ENCODE peak calls at places on chromosomes 7 and 10, in eight cellular contexts. One of them, this sample, is unnamed.

GRCh38 chr7:70456729-70457128 is 675.2 kb upstream of the GALNT17 start:
- DNase-seq in uterus: no peak
- DNase-seq in Caco-2: no peak
- DNase-seq in A673: no peak
- DNase-seq in BJ: no peak
- DNase-seq in epithelial cell of esophagus: no peak
- DNase-seq in transverse colon: no peak
- DNase-seq in Peyer's patch: peak; percentile 50
- DNase-seq in this sample: no peak

GRCh38 chr10:122740640-122741039 is 41.0 kb upstream of the C10orf120 start:
- DNase-seq in Peyer's patch: no peak
- DNase-seq in uterus: no peak
- DNase-seq in transverse colon: no peak
- DNase-seq in BJ: no peak
- DNase-seq in Caco-2: no peak
- DNase-seq in epithelial cell of esophagus: no peak
- DNase-seq in A673: peak; percentile 22
- DNase-seq in this sample: no peak

GRCh38 chr7:89681448-89681847 is 472.8 kb upstream of the STEAP1 start:
- DNase-seq in Peyer's patch: no peak
- DNase-seq in transverse colon: no peak
- DNase-seq in Caco-2: no peak
- DNase-seq in A673: no peak
- DNase-seq in uterus: no peak
- DNase-seq in BJ: no peak
- DNase-seq in epithelial cell of esophagus: no peak
- DNase-seq in this sample: no peak

GRCh38 chr10:78462728-78463228 is 429.1 kb downstream of the RPS24 start:
- DNase-seq in Caco-2: no peak
- DNase-seq in BJ: no peak
- DNase-seq in transverse colon: no peak
- DNase-seq in Peyer's patch: no peak
- DNase-seq in A673: no peak
- DNase-seq in epithelial cell of esophagus: no peak
- DNase-seq in uterus: no peak
- DNase-seq in this sample: peak; percentile 15

GRCh38 chr7:2800923-2801682 is 43.0 kb downstream of the GNA12 start:
- DNase-seq in BJ: no peak
- DNase-seq in Caco-2: no peak
- DNase-seq in Peyer's patch: no peak
- DNase-seq in uterus: peak; percentile 56
- DNase-seq in epithelial cell of esophagus: peak; percentile 38
- DNase-seq in A673: peak; percentile 37
- DNase-seq in transverse colon: no peak
- DNase-seq in this sample: peak; percentile 86

GRCh38 chr7:32506266-32507054 is 11.2 kb downstream of the AVL9 start:
- DNase-seq in transverse colon: no peak
- DNase-seq in epithelial cell of esophagus: peak; percentile 93
- DNase-seq in BJ: peak; percentile 44
- DNase-seq in Caco-2: no peak
- DNase-seq in Peyer's patch: no peak
- DNase-seq in uterus: no peak
- DNase-seq in A673: peak; percentile 39
- DNase-seq in this sample: peak; percentile 94

GRCh38 chr10:8262317-8262716 is 207.8 kb downstream of the GATA3 start:
- DNase-seq in transverse colon: no peak
- DNase-seq in BJ: no peak
- DNase-seq in Caco-2: no peak
- DNase-seq in uterus: no peak
- DNase-seq in Peyer's patch: no peak
- DNase-seq in A673: no peak
- DNase-seq in epithelial cell of esophagus: no peak
- DNase-seq in this sample: no peak

GRCh38 chr7:130887182-130888016 is 153.4 kb upstream of the KLF14 start:
- DNase-seq in Caco-2: no peak
- DNase-seq in A673: peak; percentile 71
- DNase-seq in epithelial cell of esophagus: peak; percentile 79
- DNase-seq in uterus: no peak
- DNase-seq in transverse colon: no peak
- DNase-seq in Peyer's patch: no peak
- DNase-seq in BJ: peak; percentile 80
- DNase-seq in this sample: peak; percentile 86

GRCh38 chr10:89563861-89564478 is 28.6 kb upstream of the SLC16A12 start:
- DNase-seq in Peyer's patch: no peak
- DNase-seq in BJ: no peak
- DNase-seq in uterus: no peak
- DNase-seq in transverse colon: no peak
- DNase-seq in A673: peak; percentile 63
- DNase-seq in Caco-2: no peak
- DNase-seq in epithelial cell of esophagus: peak; percentile 71
- DNase-seq in this sample: peak; percentile 69

GRCh38 chr10:108039821-108040584 is 875.5 kb upstream of the SORCS1 start:
- DNase-seq in A673: no peak
- DNase-seq in Peyer's patch: no peak
- DNase-seq in epithelial cell of esophagus: peak; percentile 72
- DNase-seq in BJ: no peak
- DNase-seq in Caco-2: no peak
- DNase-seq in transverse colon: no peak
- DNase-seq in uterus: no peak
- DNase-seq in this sample: no peak

GRCh38 chr7:118949031-118949430 is 724.5 kb downstream of the ANKRD7 start:
- DNase-seq in epithelial cell of esophagus: peak; percentile 76
- DNase-seq in A673: no peak
- DNase-seq in Caco-2: no peak
- DNase-seq in BJ: no peak
- DNase-seq in transverse colon: no peak
- DNase-seq in Peyer's patch: no peak
- DNase-seq in uterus: no peak
- DNase-seq in this sample: peak; percentile 1

GRCh38 chr7:137591444-137591843 is 247.9 kb upstream of the PTN start:
- DNase-seq in A673: peak; percentile 46
- DNase-seq in BJ: peak; percentile 11
- DNase-seq in epithelial cell of esophagus: peak; percentile 76
- DNase-seq in uterus: no peak
- DNase-seq in Caco-2: no peak
- DNase-seq in Peyer's patch: no peak
- DNase-seq in transverse colon: no peak
- DNase-seq in this sample: peak; percentile 76

GRCh38 chr7:158820656-158821055 is 8.7 kb downstream of the ESYT2 start:
- DNase-seq in Caco-2: no peak
- DNase-seq in BJ: no peak
- DNase-seq in transverse colon: no peak
- DNase-seq in epithelial cell of esophagus: no peak
- DNase-seq in Peyer's patch: no peak
- DNase-seq in A673: no peak
- DNase-seq in uterus: no peak
- DNase-seq in this sample: peak; percentile 58

GRCh38 chr7:104973909-104974415 is 40.0 kb upstream of the KMT2E start:
- DNase-seq in A673: peak; percentile 94
- DNase-seq in BJ: peak; percentile 86
- DNase-seq in epithelial cell of esophagus: peak; percentile 55
- DNase-seq in transverse colon: no peak
- DNase-seq in Caco-2: no peak
- DNase-seq in Peyer's patch: no peak
- DNase-seq in uterus: no peak
- DNase-seq in this sample: peak; percentile 96

GRCh38 chr7:80449841-80450240 is 62.0 kb downstream of the GNAT3 start:
- DNase-seq in A673: no peak
- DNase-seq in uterus: no peak
- DNase-seq in Caco-2: no peak
- DNase-seq in Peyer's patch: no peak
- DNase-seq in BJ: no peak
- DNase-seq in transverse colon: no peak
- DNase-seq in epithelial cell of esophagus: no peak
- DNase-seq in this sample: no peak

GRCh38 chr7:80458822-80459725 is 52.8 kb downstream of the GNAT3 start:
- DNase-seq in A673: no peak
- DNase-seq in transverse colon: no peak
- DNase-seq in Peyer's patch: no peak
- DNase-seq in Caco-2: no peak
- DNase-seq in BJ: no peak
- DNase-seq in uterus: no peak
- DNase-seq in epithelial cell of esophagus: no peak
- DNase-seq in this sample: no peak

GRCh38 chr7:80450621-80451308 is 61.1 kb downstream of the GNAT3 start:
- DNase-seq in BJ: no peak
- DNase-seq in A673: no peak
- DNase-seq in transverse colon: no peak
- DNase-seq in Caco-2: no peak
- DNase-seq in epithelial cell of esophagus: peak; percentile 62
- DNase-seq in uterus: no peak
- DNase-seq in Peyer's patch: no peak
- DNase-seq in this sample: peak; percentile 39

GRCh38 chr7:80453699-80454340 is 58.0 kb downstream of the GNAT3 start:
- DNase-seq in Peyer's patch: no peak
- DNase-seq in A673: peak; percentile 58
- DNase-seq in BJ: no peak
- DNase-seq in Caco-2: no peak
- DNase-seq in epithelial cell of esophagus: peak; percentile 24
- DNase-seq in transverse colon: no peak
- DNase-seq in uterus: no peak
- DNase-seq in this sample: peak; percentile 44
- TF ChIP-seq CTCF in Peyer's patch: peak; percentile 51
- TF ChIP-seq CTCF in A673: peak; percentile 70
- TF ChIP-seq CTCF in BJ: peak; percentile 44
- TF ChIP-seq CTCF in Caco-2: peak; percentile 48
- TF ChIP-seq CTCF in epithelial cell of esophagus: peak; percentile 38
- TF ChIP-seq CTCF in transverse colon: peak; percentile 36
- TF ChIP-seq CTCF in uterus: peak; percentile 46
- TF ChIP-seq CTCF in this sample: peak; percentile 50

GRCh38 chr7:92717982-92718716 is 118.2 kb downstream of the CDK6 start:
- DNase-seq in Peyer's patch: peak; percentile 38
- DNase-seq in A673: peak; percentile 68
- DNase-seq in transverse colon: peak; percentile 55
- DNase-seq in epithelial cell of esophagus: peak; percentile 74
- DNase-seq in uterus: peak; percentile 25
- DNase-seq in BJ: no peak
- DNase-seq in Caco-2: no peak
- DNase-seq in this sample: peak; percentile 32
- H3K4me3 ChIP-seq in Peyer's patch: peak overlapping the region; percentile 16
- H3K4me3 ChIP-seq in A673: peak overlapping the region; percentile 30
- H3K4me3 ChIP-seq in transverse colon: peak overlapping the region; percentile 5
- H3K4me3 ChIP-seq in epithelial cell of esophagus: peak overlapping the region; percentile 20
- H3K4me3 ChIP-seq in uterus: peak overlapping the region; percentile 40
- H3K4me3 ChIP-seq in BJ: peak overlapping the region; percentile 22
- H3K4me3 ChIP-seq in Caco-2: no peak overlapping the region
- H3K4me3 ChIP-seq in this sample: no peak overlapping the region

GRCh38 chr10:121624778-121625330 is 26.6 kb upstream of the FGFR2 start:
- DNase-seq in A673: no peak
- DNase-seq in Peyer's patch: no peak
- DNase-seq in Caco-2: no peak
- DNase-seq in transverse colon: no peak
- DNase-seq in uterus: no peak
- DNase-seq in epithelial cell of esophagus: peak; percentile 49
- DNase-seq in BJ: no peak
- DNase-seq in this sample: no peak

GRCh38 chr10:121631296-121631695 is 33.1 kb upstream of the FGFR2 start:
- DNase-seq in transverse colon: no peak
- DNase-seq in Caco-2: no peak
- DNase-seq in epithelial cell of esophagus: peak; percentile 56
- DNase-seq in uterus: no peak
- DNase-seq in BJ: no peak
- DNase-seq in A673: no peak
- DNase-seq in Peyer's patch: no peak
- DNase-seq in this sample: no peak

GRCh38 chr10:121627810-121628209 is 29.6 kb upstream of the FGFR2 start:
- DNase-seq in transverse colon: no peak
- DNase-seq in Peyer's patch: no peak
- DNase-seq in uterus: no peak
- DNase-seq in A673: no peak
- DNase-seq in Caco-2: no peak
- DNase-seq in epithelial cell of esophagus: peak; percentile 85
- DNase-seq in BJ: peak; percentile 14
- DNase-seq in this sample: no peak

GRCh38 chr10:121633056-121633455 is 34.8 kb upstream of the FGFR2 start:
- DNase-seq in Caco-2: no peak
- DNase-seq in Peyer's patch: no peak
- DNase-seq in uterus: no peak
- DNase-seq in epithelial cell of esophagus: no peak
- DNase-seq in A673: no peak
- DNase-seq in transverse colon: no peak
- DNase-seq in BJ: no peak
- DNase-seq in this sample: no peak

DNA sequence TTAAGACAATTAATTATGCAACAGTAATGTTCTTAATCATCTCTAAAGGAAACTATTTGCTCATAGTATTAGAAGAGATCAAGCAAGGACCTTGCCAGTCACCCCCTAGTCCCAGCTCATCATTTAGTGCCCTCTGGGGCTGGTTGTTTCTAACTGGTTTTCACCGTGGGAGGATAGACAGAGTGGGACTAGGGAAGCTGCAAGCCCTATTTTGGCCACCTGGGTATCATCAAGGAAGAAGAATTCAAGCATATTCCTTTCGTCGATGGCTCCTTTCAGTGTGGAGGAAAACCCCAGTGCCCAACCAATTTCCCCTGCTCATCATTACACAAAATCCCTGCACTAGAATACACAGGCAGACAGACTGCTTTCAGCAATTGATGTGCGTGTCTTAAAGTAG is 30.6 kb upstream of the FGFR2 start:
- DNase-seq in A673: no peak
- DNase-seq in uterus: no peak
- DNase-seq in epithelial cell of esophagus: no peak
- DNase-seq in Peyer's patch: no peak
- DNase-seq in BJ: no peak
- DNase-seq in Caco-2: no peak
- DNase-seq in transverse colon: no peak
- DNase-seq in this sample: no peak
- TF ChIP-seq CTCF in A673: no peak
- TF ChIP-seq CTCF in uterus: no peak
- TF ChIP-seq CTCF in epithelial cell of esophagus: no peak
- TF ChIP-seq CTCF in Peyer's patch: no peak
- TF ChIP-seq CTCF in BJ: no peak
- TF ChIP-seq CTCF in Caco-2: no peak
- TF ChIP-seq CTCF in transverse colon: no peak
- TF ChIP-seq CTCF in this sample: no peak

DNA sequence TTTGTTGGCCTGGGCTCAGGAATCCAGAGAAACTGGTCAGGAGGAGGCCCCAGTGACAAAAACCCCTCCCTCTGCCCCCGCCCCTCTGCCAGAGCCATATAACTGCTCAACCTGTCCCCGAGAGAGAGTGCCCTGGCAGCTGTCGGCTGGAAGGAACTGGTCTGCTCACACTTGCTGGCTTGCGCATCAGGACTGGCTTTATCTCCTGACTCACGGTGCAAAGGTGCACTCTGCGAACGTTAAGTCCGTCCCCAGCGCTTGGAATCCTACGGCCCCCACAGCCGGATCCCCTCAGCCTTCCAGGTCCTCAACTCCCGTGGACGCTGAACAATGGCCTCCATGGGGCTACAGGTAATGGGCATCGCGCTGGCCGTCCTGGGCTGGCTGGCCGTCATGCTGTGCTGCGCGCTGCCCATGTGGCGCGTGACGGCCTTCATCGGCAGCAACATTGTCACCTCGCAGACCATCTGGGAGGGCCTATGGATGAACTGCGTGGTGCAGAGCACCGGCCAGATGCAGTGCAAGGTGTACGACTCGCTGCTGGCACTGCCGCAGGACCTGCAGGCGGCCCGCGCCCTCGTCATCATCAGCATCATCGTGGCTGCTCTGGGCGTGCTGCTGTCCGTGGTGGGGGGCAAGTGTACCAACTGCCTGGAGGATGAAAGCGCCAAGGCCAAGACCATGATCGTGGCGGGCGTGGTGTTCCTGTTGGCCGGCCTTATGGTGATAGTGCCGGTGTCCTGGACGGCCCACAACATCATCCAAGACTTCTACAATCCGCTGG is at the start of gene CLDN4:
- DNase-seq in epithelial cell of esophagus: peak; percentile 91
- DNase-seq in A673: no peak
- DNase-seq in BJ: no peak
- DNase-seq in Caco-2: peak; percentile 99
- DNase-seq in Peyer's patch: no peak
- DNase-seq in uterus: no peak
- DNase-seq in transverse colon: peak; percentile 94
- DNase-seq in this sample: no peak
- H3K4me3 ChIP-seq in epithelial cell of esophagus: peak within 1 kb of the TSS; percentile 62
- H3K4me3 ChIP-seq in A673: no peak within 1 kb of the TSS
- H3K4me3 ChIP-seq in BJ: no peak within 1 kb of the TSS
- H3K4me3 ChIP-seq in Caco-2: peak within 1 kb of the TSS; percentile 82
- H3K4me3 ChIP-seq in Peyer's patch: peak within 1 kb of the TSS; percentile 49
- H3K4me3 ChIP-seq in uterus: peak within 1 kb of the TSS; percentile 9
- H3K4me3 ChIP-seq in transverse colon: peak within 1 kb of the TSS; percentile 32
- H3K4me3 ChIP-seq in this sample: no peak within 1 kb of the TSS